ENCODE peak calls at places on chromosome 4, in five cellular contexts. Y is brain microvascular endothelial cell, L is hepatocyte, S is cardiac muscle cell, J is right lobe of liver. W is an unnamed sample.

GRCh38 chr4:138790993-138791392 is 224.6 kb upstream of the NOCT start:
- DNase-seq in Y (no peak), L (no peak), S (no peak), J (no peak), W (no peak)

GRCh38 chr4:48681856-48682255 is 98.2 kb downstream of the FRYL start:
- DNase-seq in Y (no peak), L (peak; percentile 32), S (peak; percentile 64), J (no peak), W (no peak)

GRCh38 chr4:112766422-112766821 is 129.5 kb downstream of the LARP7 start:
- DNase-seq in Y (peak; percentile 42), L (peak; percentile 49), S (peak; percentile 43), J (no peak), W (peak; percentile 58)

GRCh38 chr4:107818301-107818910 is 6.3 kb upstream of the SGMS2 start:
- DNase-seq in Y (peak; percentile 19), L (no peak), S (no peak), J (no peak), W (no peak)

GRCh38 chr4:5893013-5893580 is at the start of gene CRMP1:
- DNase-seq in Y (no peak), L (peak; percentile 51), S (peak; percentile 19), J (no peak), W (peak; percentile 99)

GRCh38 chr4:9946171-9946570 is 75.1 kb downstream of the SLC2A9 start:
- DNase-seq in Y (no peak), L (no peak), S (no peak), J (no peak), W (no peak)

GRCh38 chr4:31518796-31519250 is 798.7 kb downstream of the PCDH7 start:
- DNase-seq in Y (peak; percentile 20), L (peak; percentile 35), S (no peak), J (no peak), W (no peak)

GRCh38 chr4:35556387-35556786 is 687.9 kb downstream of the ARAP2 start:
- DNase-seq in Y (no peak), L (no peak), S (no peak), J (no peak), W (no peak)

GRCh38 chr4:138406881-138407280 is 164.7 kb upstream of the SLC7A11 start:
- DNase-seq in Y (no peak), L (no peak), S (peak; percentile 10), J (no peak), W (no peak)

GRCh38 chr4:173272987-173273386 is 61.2 kb downstream of the HMGB2 start:
- DNase-seq in Y (no peak), L (no peak), S (peak; percentile 74), J (no peak), W (no peak)

GRCh38 chr4:120672558-120673147 is 249.9 kb downstream of the PRDM5 start:
- DNase-seq in Y (peak; percentile 33), L (no peak), S (peak; percentile 45), J (no peak), W (no peak)

GRCh38 chr4:173503330-173504180 is 26.5 kb downstream of the HAND2 start:
- DNase-seq in Y (no peak), L (no peak), S (no peak), J (no peak), W (peak; percentile 25)

GRCh38 chr4:144709793-144710525 is 64.0 kb downstream of the HHIP start:
- DNase-seq in Y (peak; percentile 79), L (peak; percentile 12), S (peak; percentile 41), J (no peak), W (no peak)

GRCh38 chr4:182819751-182820150 is 97.4 kb downstream of the DCTD start:
- DNase-seq in Y (no peak), L (no peak), S (no peak), J (no peak), W (no peak)

GRCh38 chr4:38565271-38566199 is 98.5 kb upstream of the KLF3 start:
- DNase-seq in Y (peak; percentile 4), L (no peak), S (peak; percentile 58), J (peak; percentile 19), W (no peak)

GRCh38 chr4:73653695-73654106 is 33.5 kb upstream of the RASSF6 start:
- DNase-seq in Y (no peak), L (peak; percentile 65), S (peak; percentile 60), J (peak; percentile 59), W (peak; percentile 49)

GRCh38 chr4:102390438-102390837 is 45.2 kb upstream of the SLC39A8 start:
- DNase-seq in Y (peak; percentile 1), L (no peak), S (peak; percentile 45), J (no peak), W (no peak)

GRCh38 chr4:13988347-13989265 is 361.1 kb upstream of the BOD1L1 start:
- DNase-seq in Y (peak; percentile 98), L (peak; percentile 30), S (peak; percentile 97), J (no peak), W (no peak)

GRCh38 chr4:169795585-169795984 is 37.8 kb upstream of the HPF1 start:
- DNase-seq in Y (no peak), L (no peak), S (no peak), J (no peak), W (no peak)

GRCh38 chr4:128310266-128310697 is 22.7 kb upstream of the PGRMC2 start:
- DNase-seq in Y (no peak), L (peak; percentile 34), S (peak; percentile 35), J (peak; percentile 43), W (peak; percentile 22)

GRCh38 chr4:82499705-82500104 is 62.1 kb downstream of the TMEM150C start:
- DNase-seq in Y (no peak), L (no peak), S (no peak), J (no peak), W (no peak)

GRCh38 chr4:28636971-28637370 is 1776.3 kb downstream of the STIM2 start:
- DNase-seq in Y (no peak), L (no peak), S (no peak), J (no peak), W (no peak)

GRCh38 chr4:151788021-151788420 is 27.2 kb upstream of the GATB start:
- DNase-seq in Y (no peak), L (no peak), S (no peak), J (no peak), W (no peak)

GRCh38 chr4:15392053-15392805 is 35.6 kb upstream of the C1QTNF7 start:
- DNase-seq in Y (no peak), L (no peak), S (no peak), J (no peak), W (no peak)

GRCh38 chr4:52410971-52411370 is 248.1 kb downstream of the USP46 start:
- DNase-seq in Y (no peak), L (no peak), S (no peak), J (no peak), W (no peak)

GRCh38 chr4:182801626-182802025 is 115.6 kb downstream of the DCTD start:
- DNase-seq in Y (no peak), L (no peak), S (no peak), J (no peak), W (no peak)

GRCh38 chr4:186820371-186820990 is 96.8 kb upstream of the FAT1 start:
- DNase-seq in Y (peak; percentile 77), L (peak; percentile 24), S (peak; percentile 79), J (no peak), W (no peak)

DNA sequence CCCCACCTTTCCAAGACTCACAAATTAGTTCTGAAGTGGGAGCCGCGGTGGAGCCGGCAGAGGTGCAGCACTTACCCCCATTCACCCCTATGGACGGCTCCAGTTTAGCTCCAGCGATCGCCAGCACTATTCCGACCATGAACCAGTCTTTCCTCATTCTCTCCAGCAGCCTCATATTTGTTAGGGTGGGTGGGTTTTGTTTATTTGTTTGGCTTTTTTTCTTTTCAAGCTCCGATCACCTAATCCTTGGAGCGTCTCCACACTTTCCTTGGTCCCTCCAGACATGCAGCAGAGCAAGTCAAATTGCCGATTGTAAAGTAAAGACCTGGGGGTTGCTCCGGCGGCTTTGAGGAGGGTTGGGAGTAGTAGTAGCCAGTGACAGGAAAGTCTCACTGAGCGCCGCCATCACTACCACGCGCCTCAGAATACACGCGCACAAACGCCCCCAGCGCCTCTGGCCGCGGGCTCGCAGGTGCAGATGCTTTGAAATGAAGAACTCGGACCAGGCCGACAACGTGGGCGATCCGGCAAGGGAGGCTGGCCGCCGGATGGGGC is at the start of gene SLC10A7:
- DNase-seq in Y (peak; percentile 72), L (peak; percentile 83), S (peak; percentile 83), J (peak; percentile 78), W (peak; percentile 78)
- H3K36me3 ChIP-seq in Y (peaks cover under 1% of the 10 kb centered on the region), L (no peaks in the 10 kb centered on the region), S (no peaks in the 10 kb centered on the region), J (no peaks in the 10 kb centered on the region), W (no peaks in the 10 kb centered on the region)

GRCh38 chr4:4424499-4425115 is 37.7 kb downstream of the NSG1 start:
- DNase-seq in Y (no peak), L (no peak), S (no peak), J (no peak), W (no peak)

GRCh38 chr4:4423706-4424498 is 37.0 kb downstream of the NSG1 start:
- DNase-seq in Y (no peak), L (no peak), S (no peak), J (no peak), W (peak; percentile 72)

GRCh38 chr4:4426511-4427477 is 39.9 kb downstream of the NSG1 start:
- DNase-seq in Y (no peak), L (no peak), S (no peak), J (no peak), W (peak; percentile 79)

GRCh38 chr4:4425696-4426095 is 38.8 kb downstream of the NSG1 start:
- DNase-seq in Y (no peak), L (no peak), S (no peak), J (no peak), W (no peak)

DNA sequence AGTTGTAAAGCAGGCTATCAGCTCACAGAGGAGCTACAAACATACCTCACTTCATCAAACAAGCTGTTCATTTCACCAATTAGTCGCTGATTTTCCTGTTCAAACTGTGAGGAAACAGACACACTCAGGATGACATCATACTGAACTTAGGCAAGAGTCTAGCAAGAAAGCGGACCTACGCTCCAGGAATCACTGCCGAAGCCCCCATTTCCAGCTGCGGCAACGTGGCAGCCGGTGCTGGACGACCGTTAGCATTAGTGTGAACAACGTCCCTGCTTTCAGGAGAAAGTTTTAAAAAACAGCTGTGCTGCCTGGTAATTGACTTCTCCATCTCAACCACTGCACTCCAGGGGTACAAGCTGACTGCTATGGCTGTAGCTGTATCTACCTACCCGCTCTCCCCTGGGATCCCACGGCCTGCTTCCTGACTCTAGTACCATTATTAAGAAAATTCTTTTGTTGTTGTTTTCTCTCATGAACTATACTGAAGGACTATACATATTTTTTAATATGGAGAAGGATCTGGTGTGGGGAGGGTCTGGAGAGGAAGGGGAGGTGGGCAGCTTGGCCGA is 38.3 kb downstream of the NSG1 start:
- DNase-seq in Y (no peak), L (no peak), S (peak; percentile 6), J (no peak), W (no peak)
- H3K36me3 ChIP-seq in Y (peaks cover 10% of the 10 kb centered on the region), L (no peaks in the 10 kb centered on the region), S (peaks cover 11% of the 10 kb centered on the region), J (peaks cover 21% of the 10 kb centered on the region), W (no peaks in the 10 kb centered on the region)

GRCh38 chr4:119268466-119268865 is 53.5 kb downstream of the FABP2 start:
- DNase-seq in Y (no peak), L (no peak), S (no peak), J (no peak), W (no peak)

GRCh38 chr4:119266153-119266552 is 53.6 kb downstream of the USP53 start:
- DNase-seq in Y (no peak), L (no peak), S (no peak), J (no peak), W (no peak)

GRCh38 chr4:119260528-119260927 is 48.0 kb downstream of the USP53 start:
- DNase-seq in Y (no peak), L (no peak), S (no peak), J (no peak), W (no peak)

GRCh38 chr4:119261986-119262385 is 49.5 kb downstream of the USP53 start:
- DNase-seq in Y (no peak), L (no peak), S (no peak), J (no peak), W (no peak)

GRCh38 chr4:119264743-119265142 is 52.2 kb downstream of the USP53 start:
- DNase-seq in Y (no peak), L (no peak), S (no peak), J (no peak), W (no peak)
- H3K36me3 ChIP-seq in Y (peaks cover 17% of the 10 kb centered on the region), L (no peaks in the 10 kb centered on the region), S (peaks cover 63% of the 10 kb centered on the region), J (peaks cover 5% of the 10 kb centered on the region), W (peaks cover 5% of the 10 kb centered on the region)

GRCh38 chr4:88745175-88745574 is 47.5 kb upstream of the NAP1L5 start:
- DNase-seq in Y (no peak), L (no peak), S (no peak), J (no peak), W (no peak)
- H3K36me3 ChIP-seq in Y (peaks cover 22% of the 10 kb centered on the region), L (peaks cover 3% of the 10 kb centered on the region), S (peaks cover 68% of the 10 kb centered on the region), J (no peaks in the 10 kb centered on the region), W (peaks cover 6% of the 10 kb centered on the region)

W was measured in H7.